ENCODE peak calls at places on chromosomes 13 and 19, in nine cellular contexts. One of them, this sample, is unnamed.

GRCh38 chr13:104616990-104617389 is 1550.8 kb upstream of the SLC10A2 start:
- DNase-seq in heart right ventricle: no peak
- DNase-seq in mesendoderm: no peak
- DNase-seq in esophagus squamous epithelium: no peak
- DNase-seq in HL-60: no peak
- DNase-seq in IMR-90: no peak
- DNase-seq in neural progenitor cell: no peak
- DNase-seq in ascending aorta: no peak
- DNase-seq in cardiac muscle cell: no peak
- DNase-seq in this sample: no peak

GRCh38 chr13:112690242-112690943 is 555 bp downstream of the ATP11A start:
- DNase-seq in heart right ventricle: peak; percentile 60
- DNase-seq in mesendoderm: no peak
- DNase-seq in esophagus squamous epithelium: no peak
- DNase-seq in HL-60: no peak
- DNase-seq in IMR-90: peak; percentile 44
- DNase-seq in neural progenitor cell: peak; percentile 81
- DNase-seq in ascending aorta: no peak
- DNase-seq in cardiac muscle cell: peak; percentile 23
- DNase-seq in this sample: peak; percentile 29

GRCh38 chr19:862529-863304 is 3.3 kb downstream of the CFD start:
- DNase-seq in heart right ventricle: peak; percentile 70
- DNase-seq in mesendoderm: peak; percentile 86
- DNase-seq in esophagus squamous epithelium: no peak
- DNase-seq in HL-60: no peak
- DNase-seq in IMR-90: peak; percentile 17
- DNase-seq in neural progenitor cell: peak; percentile 88
- DNase-seq in ascending aorta: no peak
- DNase-seq in cardiac muscle cell: peak; percentile 61
- DNase-seq in this sample: peak; percentile 60

GRCh38 chr19:14450168-14450874 is 17.2 kb downstream of the PKN1 start:
- DNase-seq in heart right ventricle: peak; percentile 35
- DNase-seq in mesendoderm: peak; percentile 92
- DNase-seq in esophagus squamous epithelium: no peak
- DNase-seq in HL-60: peak; percentile 59
- DNase-seq in IMR-90: no peak
- DNase-seq in neural progenitor cell: peak; percentile 65
- DNase-seq in ascending aorta: no peak
- DNase-seq in cardiac muscle cell: no peak
- DNase-seq in this sample: peak; percentile 3

GRCh38 chr13:107865643-107866006 is 349.7 kb downstream of the LIG4 start:
- DNase-seq in heart right ventricle: no peak
- DNase-seq in mesendoderm: no peak
- DNase-seq in esophagus squamous epithelium: no peak
- DNase-seq in HL-60: no peak
- DNase-seq in IMR-90: peak; percentile 50
- DNase-seq in neural progenitor cell: no peak
- DNase-seq in ascending aorta: no peak
- DNase-seq in cardiac muscle cell: peak; percentile 29
- DNase-seq in this sample: no peak

GRCh38 chr19:18100710-18101109 is 3.1 kb downstream of the MAST3 start:
- DNase-seq in heart right ventricle: no peak
- DNase-seq in mesendoderm: peak; percentile 80
- DNase-seq in esophagus squamous epithelium: no peak
- DNase-seq in HL-60: no peak
- DNase-seq in IMR-90: no peak
- DNase-seq in neural progenitor cell: peak; percentile 91
- DNase-seq in ascending aorta: no peak
- DNase-seq in cardiac muscle cell: no peak
- DNase-seq in this sample: peak; percentile 46

GRCh38 chr19:35268546-35269424 is at the start of gene USF2:
- DNase-seq in heart right ventricle: peak; percentile 81
- DNase-seq in mesendoderm: peak; percentile 81
- DNase-seq in esophagus squamous epithelium: no peak
- DNase-seq in HL-60: no peak
- DNase-seq in IMR-90: peak; percentile 61
- DNase-seq in neural progenitor cell: peak; percentile 89
- DNase-seq in ascending aorta: no peak
- DNase-seq in cardiac muscle cell: peak; percentile 82
- DNase-seq in this sample: peak; percentile 63

GRCh38 chr19:3699071-3699740 is 1.1 kb downstream of the PIP5K1C start:
- DNase-seq in heart right ventricle: peak; percentile 49
- DNase-seq in mesendoderm: no peak
- DNase-seq in esophagus squamous epithelium: no peak
- DNase-seq in HL-60: peak; percentile 72
- DNase-seq in IMR-90: peak; percentile 34
- DNase-seq in neural progenitor cell: peak; percentile 39
- DNase-seq in ascending aorta: no peak
- DNase-seq in cardiac muscle cell: peak; percentile 56
- DNase-seq in this sample: peak; percentile 24

GRCh38 chr19:17229890-17230289 is 3.9 kb downstream of the OCEL1 start:
- DNase-seq in heart right ventricle: no peak
- DNase-seq in mesendoderm: no peak
- DNase-seq in esophagus squamous epithelium: no peak
- DNase-seq in HL-60: no peak
- DNase-seq in IMR-90: no peak
- DNase-seq in neural progenitor cell: no peak
- DNase-seq in ascending aorta: no peak
- DNase-seq in cardiac muscle cell: no peak
- DNase-seq in this sample: no peak

GRCh38 chr13:45004096-45004495 is 14.8 kb downstream of the GPALPP1 start:
- DNase-seq in heart right ventricle: no peak
- DNase-seq in mesendoderm: no peak
- DNase-seq in esophagus squamous epithelium: no peak
- DNase-seq in HL-60: no peak
- DNase-seq in IMR-90: no peak
- DNase-seq in neural progenitor cell: no peak
- DNase-seq in ascending aorta: no peak
- DNase-seq in cardiac muscle cell: no peak
- DNase-seq in this sample: no peak

GRCh38 chr13:31424130-31424729 is 224.5 kb downstream of the B3GLCT start:
- DNase-seq in heart right ventricle: peak; percentile 64
- DNase-seq in mesendoderm: peak; percentile 90
- DNase-seq in esophagus squamous epithelium: peak; percentile 9
- DNase-seq in HL-60: peak; percentile 33
- DNase-seq in IMR-90: peak; percentile 73
- DNase-seq in neural progenitor cell: peak; percentile 85
- DNase-seq in ascending aorta: peak; percentile 30
- DNase-seq in cardiac muscle cell: peak; percentile 89
- DNase-seq in this sample: peak; percentile 72

GRCh38 chr13:44574466-44574855 is 1.7 kb downstream of the TSC22D1 start:
- DNase-seq in heart right ventricle: no peak
- DNase-seq in mesendoderm: no peak
- DNase-seq in esophagus squamous epithelium: no peak
- DNase-seq in HL-60: no peak
- DNase-seq in IMR-90: peak; percentile 36
- DNase-seq in neural progenitor cell: peak; percentile 15
- DNase-seq in ascending aorta: no peak
- DNase-seq in cardiac muscle cell: no peak
- DNase-seq in this sample: no peak

GRCh38 chr19:17575871-17576757 is 20.7 kb downstream of the COLGALT1 start:
- DNase-seq in heart right ventricle: no peak
- DNase-seq in mesendoderm: no peak
- DNase-seq in esophagus squamous epithelium: no peak
- DNase-seq in HL-60: no peak
- DNase-seq in IMR-90: no peak
- DNase-seq in neural progenitor cell: no peak
- DNase-seq in ascending aorta: no peak
- DNase-seq in cardiac muscle cell: no peak
- DNase-seq in this sample: no peak

GRCh38 chr13:104571161-104571889 is 1505.1 kb upstream of the SLC10A2 start:
- DNase-seq in heart right ventricle: no peak
- DNase-seq in mesendoderm: peak; percentile 90
- DNase-seq in esophagus squamous epithelium: no peak
- DNase-seq in HL-60: no peak
- DNase-seq in IMR-90: peak; percentile 82
- DNase-seq in neural progenitor cell: peak; percentile 72
- DNase-seq in ascending aorta: peak; percentile 43
- DNase-seq in cardiac muscle cell: peak; percentile 90
- DNase-seq in this sample: peak; percentile 61

GRCh38 chr19:906480-906879 is 6.5 kb downstream of the R3HDM4 start:
- DNase-seq in heart right ventricle: no peak
- DNase-seq in mesendoderm: no peak
- DNase-seq in esophagus squamous epithelium: no peak
- DNase-seq in HL-60: no peak
- DNase-seq in IMR-90: no peak
- DNase-seq in neural progenitor cell: no peak
- DNase-seq in ascending aorta: no peak
- DNase-seq in cardiac muscle cell: no peak
- DNase-seq in this sample: no peak

GRCh38 chr13:29810145-29810742 is 40.2 kb downstream of the UBL3 start:
- DNase-seq in heart right ventricle: no peak
- DNase-seq in mesendoderm: no peak
- DNase-seq in esophagus squamous epithelium: no peak
- DNase-seq in HL-60: no peak
- DNase-seq in IMR-90: peak; percentile 28
- DNase-seq in neural progenitor cell: no peak
- DNase-seq in ascending aorta: no peak
- DNase-seq in cardiac muscle cell: peak; percentile 42
- DNase-seq in this sample: no peak

GRCh38 chr13:29805994-29806748 is 44.2 kb downstream of the UBL3 start:
- DNase-seq in heart right ventricle: no peak
- DNase-seq in mesendoderm: no peak
- DNase-seq in esophagus squamous epithelium: no peak
- DNase-seq in HL-60: no peak
- DNase-seq in IMR-90: no peak
- DNase-seq in neural progenitor cell: no peak
- DNase-seq in ascending aorta: no peak
- DNase-seq in cardiac muscle cell: no peak
- DNase-seq in this sample: no peak

GRCh38 chr13:29815336-29815735 is 35.1 kb downstream of the UBL3 start:
- DNase-seq in heart right ventricle: no peak
- DNase-seq in mesendoderm: no peak
- DNase-seq in esophagus squamous epithelium: no peak
- DNase-seq in HL-60: no peak
- DNase-seq in IMR-90: no peak
- DNase-seq in neural progenitor cell: no peak
- DNase-seq in ascending aorta: no peak
- DNase-seq in cardiac muscle cell: no peak
- DNase-seq in this sample: no peak

GRCh38 chr13:29808264-29808663 is 42.2 kb downstream of the UBL3 start:
- DNase-seq in heart right ventricle: no peak
- DNase-seq in mesendoderm: no peak
- DNase-seq in esophagus squamous epithelium: no peak
- DNase-seq in HL-60: no peak
- DNase-seq in IMR-90: no peak
- DNase-seq in neural progenitor cell: no peak
- DNase-seq in ascending aorta: no peak
- DNase-seq in cardiac muscle cell: no peak
- DNase-seq in this sample: no peak

GRCh38 chr13:29810898-29811297 is 39.5 kb downstream of the UBL3 start:
- DNase-seq in heart right ventricle: no peak
- DNase-seq in mesendoderm: no peak
- DNase-seq in esophagus squamous epithelium: no peak
- DNase-seq in HL-60: no peak
- DNase-seq in IMR-90: no peak
- DNase-seq in neural progenitor cell: no peak
- DNase-seq in ascending aorta: no peak
- DNase-seq in cardiac muscle cell: no peak
- DNase-seq in this sample: peak; percentile 66
- H3K27ac ChIP-seq in heart right ventricle: no peak overlapping the region
- H3K27ac ChIP-seq in mesendoderm: no peak overlapping the region
- H3K27ac ChIP-seq in esophagus squamous epithelium: no peak overlapping the region
- H3K27ac ChIP-seq in HL-60: no peak overlapping the region
- H3K27ac ChIP-seq in IMR-90: no peak overlapping the region
- H3K27ac ChIP-seq in neural progenitor cell: no peak overlapping the region
- H3K27ac ChIP-seq in ascending aorta: no peak overlapping the region
- H3K27ac ChIP-seq in cardiac muscle cell: no peak overlapping the region
- H3K27ac ChIP-seq in this sample: no peak overlapping the region

GRCh38 chr13:46313441-46314257 is 73.4 kb downstream of the RUBCNL start:
- DNase-seq in heart right ventricle: no peak
- DNase-seq in mesendoderm: no peak
- DNase-seq in esophagus squamous epithelium: no peak
- DNase-seq in HL-60: no peak
- DNase-seq in IMR-90: no peak
- DNase-seq in neural progenitor cell: no peak
- DNase-seq in ascending aorta: no peak
- DNase-seq in cardiac muscle cell: no peak
- DNase-seq in this sample: no peak
- H3K4me3 ChIP-seq in heart right ventricle: no peak overlapping the region
- H3K4me3 ChIP-seq in mesendoderm: no peak overlapping the region
- H3K4me3 ChIP-seq in esophagus squamous epithelium: no peak overlapping the region
- H3K4me3 ChIP-seq in HL-60: no peak overlapping the region
- H3K4me3 ChIP-seq in IMR-90: no peak overlapping the region
- H3K4me3 ChIP-seq in neural progenitor cell: no peak overlapping the region
- H3K4me3 ChIP-seq in ascending aorta: no peak overlapping the region
- H3K4me3 ChIP-seq in cardiac muscle cell: no peak overlapping the region
- H3K4me3 ChIP-seq in this sample: no peak overlapping the region

GRCh38 chr19:10085641-10086031 is 481 bp upstream of the SHFL start:
- DNase-seq in heart right ventricle: no peak
- DNase-seq in mesendoderm: no peak
- DNase-seq in esophagus squamous epithelium: no peak
- DNase-seq in HL-60: no peak
- DNase-seq in IMR-90: no peak
- DNase-seq in neural progenitor cell: no peak
- DNase-seq in ascending aorta: no peak
- DNase-seq in cardiac muscle cell: no peak
- DNase-seq in this sample: no peak
- H3K27ac ChIP-seq in heart right ventricle: peak overlapping the region; percentile 96
- H3K27ac ChIP-seq in mesendoderm: no peak overlapping the region
- H3K27ac ChIP-seq in esophagus squamous epithelium: peak overlapping the region; percentile 89
- H3K27ac ChIP-seq in HL-60: no peak overlapping the region
- H3K27ac ChIP-seq in IMR-90: no peak overlapping the region
- H3K27ac ChIP-seq in neural progenitor cell: no peak overlapping the region
- H3K27ac ChIP-seq in ascending aorta: peak overlapping the region; percentile 89
- H3K27ac ChIP-seq in cardiac muscle cell: no peak overlapping the region
- H3K27ac ChIP-seq in this sample: no peak overlapping the region

GRCh38 chr13:20810808-20811207 is 37.0 kb upstream of the EEF1AKMT1 start:
- DNase-seq in heart right ventricle: no peak
- DNase-seq in mesendoderm: no peak
- DNase-seq in esophagus squamous epithelium: no peak
- DNase-seq in HL-60: no peak
- DNase-seq in IMR-90: no peak
- DNase-seq in neural progenitor cell: no peak
- DNase-seq in ascending aorta: no peak
- DNase-seq in cardiac muscle cell: no peak
- DNase-seq in this sample: no peak
- H3K4me3 ChIP-seq in heart right ventricle: no peak overlapping the region
- H3K4me3 ChIP-seq in mesendoderm: no peak overlapping the region
- H3K4me3 ChIP-seq in esophagus squamous epithelium: no peak overlapping the region
- H3K4me3 ChIP-seq in HL-60: no peak overlapping the region
- H3K4me3 ChIP-seq in IMR-90: no peak overlapping the region
- H3K4me3 ChIP-seq in neural progenitor cell: no peak overlapping the region
- H3K4me3 ChIP-seq in ascending aorta: no peak overlapping the region
- H3K4me3 ChIP-seq in cardiac muscle cell: no peak overlapping the region
- H3K4me3 ChIP-seq in this sample: no peak overlapping the region

DNA sequence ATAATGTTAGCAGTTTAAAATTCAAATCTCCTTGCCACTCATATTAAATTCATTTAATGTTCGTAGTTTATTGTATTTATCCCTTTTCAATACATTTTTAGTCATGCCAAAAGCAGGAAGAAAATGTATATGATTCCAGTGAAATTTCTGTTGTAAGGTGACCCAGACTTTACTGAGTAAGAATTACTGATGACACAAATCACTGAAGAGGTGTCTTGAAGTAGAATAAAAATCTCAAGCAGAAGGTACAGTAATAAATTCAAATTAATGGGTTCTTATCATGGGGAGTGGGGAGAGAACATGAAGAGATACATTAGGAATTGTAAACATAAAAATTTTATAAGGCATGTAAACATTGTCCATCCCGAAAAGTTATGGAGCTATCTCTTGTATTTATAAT is 19.9 kb downstream of the STARD13 start:
- DNase-seq in heart right ventricle: no peak
- DNase-seq in mesendoderm: no peak
- DNase-seq in esophagus squamous epithelium: no peak
- DNase-seq in HL-60: no peak
- DNase-seq in IMR-90: no peak
- DNase-seq in neural progenitor cell: no peak
- DNase-seq in ascending aorta: no peak
- DNase-seq in cardiac muscle cell: no peak
- DNase-seq in this sample: no peak
- H3K27ac ChIP-seq in heart right ventricle: no peak overlapping the region
- H3K27ac ChIP-seq in mesendoderm: no peak overlapping the region
- H3K27ac ChIP-seq in esophagus squamous epithelium: no peak overlapping the region
- H3K27ac ChIP-seq in HL-60: no peak overlapping the region
- H3K27ac ChIP-seq in IMR-90: no peak overlapping the region
- H3K27ac ChIP-seq in neural progenitor cell: no peak overlapping the region
- H3K27ac ChIP-seq in ascending aorta: no peak overlapping the region
- H3K27ac ChIP-seq in cardiac muscle cell: no peak overlapping the region
- H3K27ac ChIP-seq in this sample: no peak overlapping the region